ENCODE peak calls at places on chromosomes 4 and X, in seven cellular contexts. One of them, this sample, is unnamed.
A peak's percentile ranks its signal among the peaks of the same experiment; 100 is the strongest.

GRCh38 chrX:17738002-17738713 is 865 bp downstream of the SCML1 start:
- DNase-seq in PC-3: peak; percentile 45
- DNase-seq in adipocyte: peak; percentile 53
- DNase-seq in tibial nerve: peak; percentile 28
- DNase-seq in neuronal stem cell: peak; percentile 14
- DNase-seq in A673: peak; percentile 63
- DNase-seq in suprapubic skin: no peak
- DNase-seq in this sample: no peak

GRCh38 chr4:85086721-85087120 is 120.2 kb upstream of the WDFY3 start:
- DNase-seq in adipocyte: no peak
- DNase-seq in PC-3: no peak
- DNase-seq in tibial nerve: no peak
- DNase-seq in neuronal stem cell: no peak
- DNase-seq in suprapubic skin: no peak
- DNase-seq in A673: no peak
- DNase-seq in this sample: no peak

GRCh38 chrX:129648514-129649267 is 6.1 kb downstream of the APLN start:
- DNase-seq in tibial nerve: no peak
- DNase-seq in neuronal stem cell: no peak
- DNase-seq in suprapubic skin: no peak
- DNase-seq in A673: no peak
- DNase-seq in adipocyte: no peak
- DNase-seq in PC-3: no peak
- DNase-seq in this sample: no peak

GRCh38 chr4:84697615-84698201 is 114.8 kb downstream of the CDS1 start:
- DNase-seq in PC-3: peak; percentile 60
- DNase-seq in tibial nerve: no peak
- DNase-seq in adipocyte: peak; percentile 34
- DNase-seq in A673: no peak
- DNase-seq in suprapubic skin: no peak
- DNase-seq in neuronal stem cell: no peak
- DNase-seq in this sample: peak; percentile 9

GRCh38 chr4:111274486-111274885 is 651.6 kb upstream of the PITX2 start:
- DNase-seq in suprapubic skin: no peak
- DNase-seq in A673: no peak
- DNase-seq in PC-3: no peak
- DNase-seq in neuronal stem cell: no peak
- DNase-seq in tibial nerve: no peak
- DNase-seq in adipocyte: peak; percentile 89
- DNase-seq in this sample: no peak

GRCh38 chrX:41946973-41947612 is 23.7 kb upstream of the CASK start:
- DNase-seq in adipocyte: no peak
- DNase-seq in PC-3: peak; percentile 45
- DNase-seq in A673: no peak
- DNase-seq in neuronal stem cell: no peak
- DNase-seq in suprapubic skin: no peak
- DNase-seq in tibial nerve: no peak
- DNase-seq in this sample: no peak

GRCh38 chrX:37640142-37640541 is 45.4 kb upstream of the XK start:
- DNase-seq in A673: no peak
- DNase-seq in suprapubic skin: no peak
- DNase-seq in neuronal stem cell: no peak
- DNase-seq in adipocyte: no peak
- DNase-seq in PC-3: no peak
- DNase-seq in tibial nerve: no peak
- DNase-seq in this sample: no peak

GRCh38 chrX:115367956-115368355 is 78.4 kb downstream of the LUZP4 start:
- DNase-seq in neuronal stem cell: no peak
- DNase-seq in A673: peak; percentile 72
- DNase-seq in adipocyte: no peak
- DNase-seq in suprapubic skin: no peak
- DNase-seq in PC-3: peak; percentile 69
- DNase-seq in tibial nerve: no peak
- DNase-seq in this sample: no peak

GRCh38 chrX:85109235-85109634 is 105.6 kb downstream of the APOOL start:
- DNase-seq in tibial nerve: no peak
- DNase-seq in suprapubic skin: no peak
- DNase-seq in PC-3: peak; percentile 31
- DNase-seq in adipocyte: peak; percentile 2
- DNase-seq in neuronal stem cell: no peak
- DNase-seq in A673: peak; percentile 42
- DNase-seq in this sample: no peak

GRCh38 chr4:7595883-7596535 is 161.3 kb upstream of the PSAPL1 start:
- DNase-seq in neuronal stem cell: no peak
- DNase-seq in tibial nerve: no peak
- DNase-seq in adipocyte: no peak
- DNase-seq in PC-3: peak; percentile 58
- DNase-seq in A673: no peak
- DNase-seq in suprapubic skin: no peak
- DNase-seq in this sample: no peak

GRCh38 chr4:172725581-172725980 is 443.0 kb upstream of the GALNT7 start:
- DNase-seq in tibial nerve: no peak
- DNase-seq in A673: no peak
- DNase-seq in suprapubic skin: no peak
- DNase-seq in PC-3: peak; percentile 66
- DNase-seq in adipocyte: no peak
- DNase-seq in neuronal stem cell: no peak
- DNase-seq in this sample: peak; percentile 19

GRCh38 chr4:6474053-6474568 is 1.7 kb upstream of the PPP2R2C start:
- DNase-seq in adipocyte: no peak
- DNase-seq in tibial nerve: no peak
- DNase-seq in neuronal stem cell: no peak
- DNase-seq in suprapubic skin: peak; percentile 69
- DNase-seq in PC-3: no peak
- DNase-seq in A673: no peak
- DNase-seq in this sample: no peak
- H3K27me3 ChIP-seq in adipocyte: peaks cover 38% of the 10 kb centered on the region
- H3K27me3 ChIP-seq in tibial nerve: peaks cover 40% of the 10 kb centered on the region
- H3K27me3 ChIP-seq in neuronal stem cell: peaks cover 75% of the 10 kb centered on the region
- H3K27me3 ChIP-seq in suprapubic skin: peaks cover 79% of the 10 kb centered on the region
- H3K27me3 ChIP-seq in PC-3: no peaks in the 10 kb centered on the region
- H3K27me3 ChIP-seq in A673: peaks cover 60% of the 10 kb centered on the region
- H3K27me3 ChIP-seq in this sample: peaks cover 18% of the 10 kb centered on the region

GRCh38 chr4:94454405-94454804 is 2.7 kb downstream of the PDLIM5 start:
- DNase-seq in adipocyte: peak; percentile 52
- DNase-seq in tibial nerve: no peak
- DNase-seq in PC-3: peak; percentile 34
- DNase-seq in neuronal stem cell: no peak
- DNase-seq in suprapubic skin: no peak
- DNase-seq in A673: peak; percentile 7
- DNase-seq in this sample: no peak

GRCh38 chr4:94452476-94453300 is 946 bp downstream of the PDLIM5 start:
- DNase-seq in suprapubic skin: peak; percentile 94
- DNase-seq in neuronal stem cell: peak; percentile 38
- DNase-seq in tibial nerve: peak; percentile 77
- DNase-seq in PC-3: peak; percentile 78
- DNase-seq in adipocyte: peak; percentile 93
- DNase-seq in A673: peak; percentile 44
- DNase-seq in this sample: no peak

GRCh38 chr4:94451669-94452475 is at the start of gene PDLIM5:
- DNase-seq in adipocyte: peak; percentile 98
- DNase-seq in tibial nerve: peak; percentile 78
- DNase-seq in A673: peak; percentile 88
- DNase-seq in PC-3: peak; percentile 87
- DNase-seq in suprapubic skin: peak; percentile 93
- DNase-seq in neuronal stem cell: peak; percentile 91
- DNase-seq in this sample: no peak

GRCh38 chr4:94455081-94455480 is 3.3 kb downstream of the PDLIM5 start:
- DNase-seq in PC-3: peak; percentile 77
- DNase-seq in neuronal stem cell: no peak
- DNase-seq in tibial nerve: peak; percentile 23
- DNase-seq in suprapubic skin: peak; percentile 86
- DNase-seq in A673: peak; percentile 45
- DNase-seq in adipocyte: peak; percentile 86
- DNase-seq in this sample: no peak

DNA sequence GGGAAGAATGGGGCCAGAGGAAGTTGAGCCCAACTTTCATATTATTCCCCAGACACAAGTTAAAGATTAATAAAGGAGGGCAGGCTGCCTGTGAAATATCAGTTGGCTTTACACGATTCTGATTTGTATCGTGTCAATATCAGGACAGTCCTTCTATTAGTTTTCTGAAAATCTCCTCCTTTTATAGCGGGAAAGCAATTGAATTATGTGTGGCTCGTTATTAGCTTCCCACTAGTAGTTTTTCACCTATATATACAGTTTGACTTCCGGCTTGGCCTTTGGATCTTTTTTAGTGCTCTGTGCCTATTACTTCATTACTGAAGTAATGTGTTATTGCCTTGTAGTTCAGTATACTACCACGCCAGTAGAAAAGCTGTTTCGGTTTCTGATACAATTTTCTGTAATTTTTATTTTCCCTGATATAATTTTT is 1.8 kb downstream of the PDLIM5 start:
- DNase-seq in suprapubic skin: no peak
- DNase-seq in neuronal stem cell: no peak
- DNase-seq in tibial nerve: no peak
- DNase-seq in PC-3: peak; percentile 19
- DNase-seq in A673: peak; percentile 22
- DNase-seq in adipocyte: peak; percentile 26
- DNase-seq in this sample: no peak
- H3K4me3 ChIP-seq in suprapubic skin: peak overlapping the region; percentile 100
- H3K4me3 ChIP-seq in neuronal stem cell: peak overlapping the region; percentile 83
- H3K4me3 ChIP-seq in tibial nerve: peak overlapping the region; percentile 78
- H3K4me3 ChIP-seq in PC-3: peak overlapping the region; percentile 93
- H3K4me3 ChIP-seq in A673: peak overlapping the region; percentile 82
- H3K4me3 ChIP-seq in adipocyte: peak overlapping the region; percentile 83
- H3K4me3 ChIP-seq in this sample: peak overlapping the region; percentile 94

GRCh38 chr4:41889328-41889727 is 45.9 kb upstream of the TMEM33 start:
- DNase-seq in neuronal stem cell: no peak
- DNase-seq in tibial nerve: no peak
- DNase-seq in PC-3: peak; percentile 48
- DNase-seq in adipocyte: no peak
- DNase-seq in suprapubic skin: no peak
- DNase-seq in A673: no peak
- DNase-seq in this sample: no peak

GRCh38 chr4:41885456-41885855 is 49.8 kb upstream of the TMEM33 start:
- DNase-seq in tibial nerve: no peak
- DNase-seq in A673: no peak
- DNase-seq in neuronal stem cell: no peak
- DNase-seq in PC-3: no peak
- DNase-seq in suprapubic skin: no peak
- DNase-seq in adipocyte: no peak
- DNase-seq in this sample: no peak

GRCh38 chr4:41887821-41888699 is 47.2 kb upstream of the TMEM33 start:
- DNase-seq in PC-3: peak; percentile 62
- DNase-seq in neuronal stem cell: no peak
- DNase-seq in tibial nerve: peak; percentile 60
- DNase-seq in adipocyte: peak; percentile 82
- DNase-seq in suprapubic skin: no peak
- DNase-seq in A673: peak; percentile 58
- DNase-seq in this sample: peak; percentile 1

GRCh38 chr4:41887322-41887721 is 47.9 kb upstream of the TMEM33 start:
- DNase-seq in tibial nerve: no peak
- DNase-seq in A673: no peak
- DNase-seq in suprapubic skin: no peak
- DNase-seq in PC-3: no peak
- DNase-seq in adipocyte: no peak
- DNase-seq in neuronal stem cell: no peak
- DNase-seq in this sample: no peak

GRCh38 chr4:41890085-41890484 is 45.1 kb upstream of the TMEM33 start:
- DNase-seq in neuronal stem cell: no peak
- DNase-seq in suprapubic skin: no peak
- DNase-seq in tibial nerve: no peak
- DNase-seq in PC-3: peak; percentile 44
- DNase-seq in A673: no peak
- DNase-seq in adipocyte: no peak
- DNase-seq in this sample: no peak
- H3K27me3 ChIP-seq in neuronal stem cell: peaks cover 59% of the 10 kb centered on the region
- H3K27me3 ChIP-seq in suprapubic skin: peaks cover 20% of the 10 kb centered on the region
- H3K27me3 ChIP-seq in tibial nerve: peaks cover 4% of the 10 kb centered on the region
- H3K27me3 ChIP-seq in PC-3: no peaks in the 10 kb centered on the region
- H3K27me3 ChIP-seq in A673: peaks cover 21% of the 10 kb centered on the region
- H3K27me3 ChIP-seq in adipocyte: peaks cover 38% of the 10 kb centered on the region
- H3K27me3 ChIP-seq in this sample: peaks cover 24% of the 10 kb centered on the region

DNA sequence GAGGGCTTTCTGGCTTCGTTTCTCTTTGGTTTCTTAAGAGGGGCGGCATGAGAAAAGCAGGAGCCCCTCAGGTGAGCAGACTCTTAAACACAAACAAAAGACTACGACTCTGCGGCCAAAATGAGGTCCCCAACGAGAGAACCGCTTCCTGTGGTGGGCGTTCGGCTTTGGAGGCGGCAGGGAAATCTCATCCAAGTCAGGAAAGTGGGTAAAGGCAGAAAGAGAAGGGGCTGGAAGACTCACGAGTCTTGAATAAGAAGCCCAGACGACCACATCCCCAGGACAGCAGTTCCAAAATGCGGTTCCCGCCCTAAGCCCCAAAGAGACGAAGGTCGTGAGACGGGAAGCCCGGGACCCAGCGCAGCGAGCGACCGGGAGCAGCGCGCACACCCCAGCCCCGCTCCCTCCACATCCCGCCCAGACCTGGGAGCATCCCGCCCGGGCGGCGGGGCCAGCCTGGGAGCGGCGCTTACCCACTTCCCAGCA is 386 bp downstream of the UGDH start:
- DNase-seq in A673: no peak
- DNase-seq in suprapubic skin: no peak
- DNase-seq in neuronal stem cell: peak; percentile 12
- DNase-seq in adipocyte: no peak
- DNase-seq in tibial nerve: peak; percentile 18
- DNase-seq in PC-3: peak; percentile 3
- DNase-seq in this sample: no peak
- H3K4me3 ChIP-seq in A673: peak overlapping the region; percentile 84
- H3K4me3 ChIP-seq in suprapubic skin: peak overlapping the region; percentile 85
- H3K4me3 ChIP-seq in neuronal stem cell: peak overlapping the region; percentile 89
- H3K4me3 ChIP-seq in adipocyte: peak overlapping the region; percentile 93
- H3K4me3 ChIP-seq in tibial nerve: peak overlapping the region; percentile 66
- H3K4me3 ChIP-seq in PC-3: peak overlapping the region; percentile 95
- H3K4me3 ChIP-seq in this sample: peak overlapping the region; percentile 79

GRCh38 chrX:1481636-1482529 is 29.2 kb upstream of the ASMTL start:
- DNase-seq in A673: peak; percentile 93
- DNase-seq in PC-3: peak; percentile 57
- DNase-seq in suprapubic skin: peak; percentile 81
- DNase-seq in neuronal stem cell: no peak
- DNase-seq in adipocyte: peak; percentile 84
- DNase-seq in tibial nerve: peak; percentile 48
- DNase-seq in this sample: peak; percentile 53
- H3K27me3 ChIP-seq in A673: no peaks in the 10 kb centered on the region
- H3K27me3 ChIP-seq in PC-3: no peaks in the 10 kb centered on the region
- H3K27me3 ChIP-seq in suprapubic skin: no peaks in the 10 kb centered on the region
- H3K27me3 ChIP-seq in neuronal stem cell: no peaks in the 10 kb centered on the region
- H3K27me3 ChIP-seq in adipocyte: peaks cover 21% of the 10 kb centered on the region
- H3K27me3 ChIP-seq in tibial nerve: no peaks in the 10 kb centered on the region
- H3K27me3 ChIP-seq in this sample: no peaks in the 10 kb centered on the region

DNA sequence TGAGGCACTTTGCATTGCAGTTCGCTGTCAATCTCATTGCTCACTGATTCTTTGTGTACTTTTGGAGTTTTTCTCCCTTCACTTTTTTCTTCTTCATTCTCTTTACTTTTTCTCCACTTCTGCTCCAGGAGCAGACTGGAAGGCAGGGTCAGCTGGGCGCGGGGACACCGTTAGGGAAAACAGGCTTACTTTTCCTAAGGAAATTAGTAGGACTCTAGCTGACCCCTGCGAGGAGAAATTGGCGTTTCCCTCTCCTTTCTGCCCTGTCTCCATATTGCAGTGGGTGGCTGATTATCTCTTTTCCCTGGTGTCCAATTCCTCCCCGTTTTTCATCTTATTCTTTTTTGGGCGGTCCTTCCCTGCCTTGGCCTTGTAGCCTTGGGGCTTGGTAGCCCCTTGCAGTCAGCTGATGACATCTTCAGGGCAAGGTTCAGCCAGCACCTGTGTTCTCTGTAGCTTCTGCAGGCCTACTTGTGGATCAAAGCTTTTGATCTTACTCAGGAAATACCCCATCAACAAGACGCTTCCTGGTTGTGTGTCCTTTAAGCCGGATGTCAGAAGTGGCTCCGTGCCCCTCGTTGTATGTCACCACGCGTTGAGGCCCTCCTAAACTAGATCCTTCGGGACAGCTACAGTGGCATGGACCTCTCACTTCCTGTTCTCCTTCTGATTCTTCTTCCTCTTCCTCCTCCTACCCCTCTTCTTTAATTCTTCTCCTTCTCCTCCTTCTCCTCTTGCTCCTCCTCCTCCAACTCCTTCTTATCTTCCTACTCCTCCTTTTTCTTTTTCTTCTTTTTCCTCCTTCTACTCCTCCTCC is 36.1 kb downstream of the NBDY start:
- DNase-seq in PC-3: no peak
- DNase-seq in suprapubic skin: no peak
- DNase-seq in neuronal stem cell: no peak
- DNase-seq in A673: peak; percentile 36
- DNase-seq in adipocyte: no peak
- DNase-seq in tibial nerve: no peak
- DNase-seq in this sample: no peak
- H3K4me3 ChIP-seq in PC-3: no peak overlapping the region
- H3K4me3 ChIP-seq in suprapubic skin: no peak overlapping the region
- H3K4me3 ChIP-seq in neuronal stem cell: no peak overlapping the region
- H3K4me3 ChIP-seq in A673: peak overlapping the region; percentile 54
- H3K4me3 ChIP-seq in adipocyte: no peak overlapping the region
- H3K4me3 ChIP-seq in tibial nerve: no peak overlapping the region
- H3K4me3 ChIP-seq in this sample: no peak overlapping the region